ENCODE peak calls at places on chromosomes 7 and 10, in seven cellular contexts. One of them, this sample, is unnamed.

GRCh38 chr10:21184984-21185383 is 287.9 kb upstream of the NEBL start:
- DNase-seq in GM12878: no peak
- DNase-seq in heart left ventricle: no peak
- DNase-seq in T follicular helper cell: no peak
- DNase-seq in NCI-H2081: no peak
- DNase-seq in epithelial cell of esophagus: no peak
- DNase-seq in NCI-H460: no peak
- DNase-seq in this sample: no peak

GRCh38 chr7:33743594-33743993 is 161.7 kb upstream of the BMPER start:
- DNase-seq in GM12878: no peak
- DNase-seq in heart left ventricle: no peak
- DNase-seq in T follicular helper cell: no peak
- DNase-seq in NCI-H2081: no peak
- DNase-seq in epithelial cell of esophagus: peak
- DNase-seq in NCI-H460: no peak
- DNase-seq in this sample: no peak

GRCh38 chr10:129697463-129698247 is 230.6 kb downstream of the MGMT start:
- DNase-seq in GM12878: no peak
- DNase-seq in heart left ventricle: no peak
- DNase-seq in T follicular helper cell: no peak
- DNase-seq in NCI-H2081: no peak
- DNase-seq in epithelial cell of esophagus: no peak
- DNase-seq in NCI-H460: no peak
- DNase-seq in this sample: no peak

GRCh38 chr7:974820-975681 is at the start of gene COX19:
- DNase-seq in GM12878: peak
- DNase-seq in heart left ventricle: peak
- DNase-seq in T follicular helper cell: peak
- DNase-seq in NCI-H2081: peak
- DNase-seq in epithelial cell of esophagus: peak
- DNase-seq in NCI-H460: peak
- DNase-seq in this sample: peak

GRCh38 chr10:14220026-14220425 is 110.7 kb downstream of the FRMD4A start:
- DNase-seq in GM12878: no peak
- DNase-seq in heart left ventricle: no peak
- DNase-seq in T follicular helper cell: no peak
- DNase-seq in NCI-H2081: no peak
- DNase-seq in epithelial cell of esophagus: no peak
- DNase-seq in NCI-H460: no peak
- DNase-seq in this sample: peak

GRCh38 chr10:102118867-102119266 is 1.3 kb downstream of the LDB1 start:
- DNase-seq in GM12878: no peak
- DNase-seq in heart left ventricle: peak
- DNase-seq in T follicular helper cell: no peak
- DNase-seq in NCI-H2081: no peak
- DNase-seq in epithelial cell of esophagus: peak
- DNase-seq in NCI-H460: no peak
- DNase-seq in this sample: peak

GRCh38 chr10:57983226-57983870 is 284.3 kb downstream of the IPMK start:
- DNase-seq in GM12878: no peak
- DNase-seq in heart left ventricle: no peak
- DNase-seq in T follicular helper cell: no peak
- DNase-seq in NCI-H2081: no peak
- DNase-seq in epithelial cell of esophagus: peak
- DNase-seq in NCI-H460: no peak
- DNase-seq in this sample: no peak

GRCh38 chr10:15141136-15142067 is 27.1 kb downstream of the NMT2 start:
- DNase-seq in GM12878: peak
- DNase-seq in heart left ventricle: no peak
- DNase-seq in T follicular helper cell: no peak
- DNase-seq in NCI-H2081: no peak
- DNase-seq in epithelial cell of esophagus: no peak
- DNase-seq in NCI-H460: no peak
- DNase-seq in this sample: peak

GRCh38 chr10:33257439-33257838 is 77.0 kb downstream of the NRP1 start:
- DNase-seq in GM12878: no peak
- DNase-seq in heart left ventricle: no peak
- DNase-seq in T follicular helper cell: no peak
- DNase-seq in NCI-H2081: no peak
- DNase-seq in epithelial cell of esophagus: no peak
- DNase-seq in NCI-H460: no peak
- DNase-seq in this sample: no peak

GRCh38 chr10:110498087-110498981 is 627 bp downstream of the DUSP5 start:
- DNase-seq in GM12878: no peak
- DNase-seq in heart left ventricle: peak
- DNase-seq in T follicular helper cell: peak
- DNase-seq in NCI-H2081: no peak
- DNase-seq in epithelial cell of esophagus: peak
- DNase-seq in NCI-H460: no peak
- DNase-seq in this sample: peak

GRCh38 chr10:74932648-74933047 is 106.2 kb downstream of the KAT6B start:
- DNase-seq in GM12878: no peak
- DNase-seq in heart left ventricle: peak
- DNase-seq in T follicular helper cell: no peak
- DNase-seq in NCI-H2081: peak
- DNase-seq in epithelial cell of esophagus: no peak
- DNase-seq in NCI-H460: no peak
- DNase-seq in this sample: peak

GRCh38 chr10:6501931-6502330 is 78.1 kb downstream of the PRKCQ start:
- DNase-seq in GM12878: no peak
- DNase-seq in heart left ventricle: no peak
- DNase-seq in T follicular helper cell: no peak
- DNase-seq in NCI-H2081: no peak
- DNase-seq in epithelial cell of esophagus: peak
- DNase-seq in NCI-H460: no peak
- DNase-seq in this sample: peak

GRCh38 chr7:26202019-26202985 is 757 bp downstream of the CBX3 start:
- DNase-seq in GM12878: no peak
- DNase-seq in heart left ventricle: peak
- DNase-seq in T follicular helper cell: peak
- DNase-seq in NCI-H2081: peak
- DNase-seq in epithelial cell of esophagus: peak
- DNase-seq in NCI-H460: no peak
- DNase-seq in this sample: peak

GRCh38 chr10:129345763-129346162 is 121.3 kb upstream of the MGMT start:
- DNase-seq in GM12878: no peak
- DNase-seq in heart left ventricle: no peak
- DNase-seq in T follicular helper cell: no peak
- DNase-seq in NCI-H2081: no peak
- DNase-seq in epithelial cell of esophagus: no peak
- DNase-seq in NCI-H460: no peak
- DNase-seq in this sample: no peak

GRCh38 chr7:16345979-16346958 is 75.1 kb downstream of the CRPPA start:
- DNase-seq in GM12878: no peak
- DNase-seq in heart left ventricle: no peak
- DNase-seq in T follicular helper cell: no peak
- DNase-seq in NCI-H2081: no peak
- DNase-seq in epithelial cell of esophagus: peak
- DNase-seq in NCI-H460: peak
- DNase-seq in this sample: peak

GRCh38 chr10:88004451-88004850 is 141.0 kb downstream of the PTEN start:
- DNase-seq in GM12878: no peak
- DNase-seq in heart left ventricle: no peak
- DNase-seq in T follicular helper cell: no peak
- DNase-seq in NCI-H2081: no peak
- DNase-seq in epithelial cell of esophagus: no peak
- DNase-seq in NCI-H460: no peak
- DNase-seq in this sample: peak

GRCh38 chr7:90982228-90982627 is 282.0 kb upstream of the FZD1 start:
- DNase-seq in GM12878: no peak
- DNase-seq in heart left ventricle: no peak
- DNase-seq in T follicular helper cell: no peak
- DNase-seq in NCI-H2081: no peak
- DNase-seq in epithelial cell of esophagus: no peak
- DNase-seq in NCI-H460: no peak
- DNase-seq in this sample: no peak

GRCh38 chr10:52313350-52314006 is 603 bp upstream of the DKK1 start:
- DNase-seq in GM12878: no peak
- DNase-seq in heart left ventricle: no peak
- DNase-seq in T follicular helper cell: no peak
- DNase-seq in NCI-H2081: no peak
- DNase-seq in epithelial cell of esophagus: no peak
- DNase-seq in NCI-H460: no peak
- DNase-seq in this sample: no peak

GRCh38 chr7:50504646-50505546 is 54.7 kb upstream of the FIGNL1 start:
- DNase-seq in GM12878: no peak
- DNase-seq in heart left ventricle: no peak
- DNase-seq in T follicular helper cell: no peak
- DNase-seq in NCI-H2081: no peak
- DNase-seq in epithelial cell of esophagus: no peak
- DNase-seq in NCI-H460: no peak
- DNase-seq in this sample: peak

GRCh38 chr7:53418834-53419482 is 383.5 kb downstream of the POM121L12 start:
- DNase-seq in GM12878: no peak
- DNase-seq in heart left ventricle: no peak
- DNase-seq in T follicular helper cell: no peak
- DNase-seq in NCI-H2081: no peak
- DNase-seq in epithelial cell of esophagus: no peak
- DNase-seq in NCI-H460: no peak
- DNase-seq in this sample: peak

GRCh38 chr10:20614911-20615310 is 282.2 kb downstream of the NEBL start:
- DNase-seq in GM12878: no peak
- DNase-seq in heart left ventricle: no peak
- DNase-seq in T follicular helper cell: no peak
- DNase-seq in NCI-H2081: no peak
- DNase-seq in epithelial cell of esophagus: no peak
- DNase-seq in NCI-H460: no peak
- DNase-seq in this sample: no peak

GRCh38 chr7:710161-710560 is 16.3 kb upstream of the DNAAF5 start:
- DNase-seq in GM12878: no peak
- DNase-seq in heart left ventricle: no peak
- DNase-seq in T follicular helper cell: no peak
- DNase-seq in NCI-H2081: no peak
- DNase-seq in epithelial cell of esophagus: no peak
- DNase-seq in NCI-H460: no peak
- DNase-seq in this sample: no peak

GRCh38 chr7:129780257-129781127 is 169.0 kb downstream of the NRF1 start:
- DNase-seq in GM12878: no peak
- DNase-seq in heart left ventricle: no peak
- DNase-seq in T follicular helper cell: peak
- DNase-seq in NCI-H2081: peak
- DNase-seq in epithelial cell of esophagus: peak
- DNase-seq in NCI-H460: peak
- DNase-seq in this sample: peak

GRCh38 chr10:70600512-70601395 is 1.8 kb downstream of the PRF1 start:
- DNase-seq in GM12878: no peak
- DNase-seq in heart left ventricle: no peak
- DNase-seq in T follicular helper cell: no peak
- DNase-seq in NCI-H2081: no peak
- DNase-seq in epithelial cell of esophagus: no peak
- DNase-seq in NCI-H460: no peak
- DNase-seq in this sample: no peak

GRCh38 chr10:33353853-33354252 is 19.4 kb upstream of the NRP1 start:
- DNase-seq in GM12878: no peak
- DNase-seq in heart left ventricle: no peak
- DNase-seq in T follicular helper cell: no peak
- DNase-seq in NCI-H2081: no peak
- DNase-seq in epithelial cell of esophagus: peak
- DNase-seq in NCI-H460: no peak
- DNase-seq in this sample: no peak

GRCh38 chr7:101698964-101699363 is 69.9 kb upstream of the MYL10 start:
- DNase-seq in GM12878: no peak
- DNase-seq in heart left ventricle: no peak
- DNase-seq in T follicular helper cell: no peak
- DNase-seq in NCI-H2081: no peak
- DNase-seq in epithelial cell of esophagus: no peak
- DNase-seq in NCI-H460: no peak
- DNase-seq in this sample: no peak

GRCh38 chr10:5565671-5566581 is 41.2 kb downstream of the CALML3 start:
- DNase-seq in GM12878: no peak
- DNase-seq in heart left ventricle: no peak
- DNase-seq in T follicular helper cell: no peak
- DNase-seq in NCI-H2081: no peak
- DNase-seq in epithelial cell of esophagus: peak
- DNase-seq in NCI-H460: no peak
- DNase-seq in this sample: no peak

GRCh38 chr10:102267748-102268147 is 22.4 kb downstream of the GBF1 start:
- DNase-seq in GM12878: no peak
- DNase-seq in heart left ventricle: no peak
- DNase-seq in T follicular helper cell: no peak
- DNase-seq in NCI-H2081: no peak
- DNase-seq in epithelial cell of esophagus: peak
- DNase-seq in NCI-H460: no peak
- DNase-seq in this sample: peak

GRCh38 chr7:51374936-51375335 is 58.3 kb upstream of the COBL start:
- DNase-seq in GM12878: no peak
- DNase-seq in heart left ventricle: no peak
- DNase-seq in T follicular helper cell: no peak
- DNase-seq in NCI-H2081: no peak
- DNase-seq in epithelial cell of esophagus: no peak
- DNase-seq in NCI-H460: no peak
- DNase-seq in this sample: peak

GRCh38 chr7:128032605-128033235 is 1.5 kb upstream of the LRRC4 start:
- DNase-seq in GM12878: no peak
- DNase-seq in heart left ventricle: peak
- DNase-seq in T follicular helper cell: no peak
- DNase-seq in NCI-H2081: no peak
- DNase-seq in epithelial cell of esophagus: no peak
- DNase-seq in NCI-H460: no peak
- DNase-seq in this sample: peak

GRCh38 chr7:65832281-65832680 is 40.6 kb upstream of the VKORC1L1 start:
- DNase-seq in GM12878: no peak
- DNase-seq in heart left ventricle: no peak
- DNase-seq in T follicular helper cell: no peak
- DNase-seq in NCI-H2081: no peak
- DNase-seq in epithelial cell of esophagus: peak
- DNase-seq in NCI-H460: peak
- DNase-seq in this sample: peak

GRCh38 chr7:99125505-99125865 is 18.4 kb downstream of the SMURF1 start:
- DNase-seq in GM12878: no peak
- DNase-seq in heart left ventricle: no peak
- DNase-seq in T follicular helper cell: no peak
- DNase-seq in NCI-H2081: peak
- DNase-seq in epithelial cell of esophagus: no peak
- DNase-seq in NCI-H460: no peak
- DNase-seq in this sample: no peak

GRCh38 chr10:43931308-43931930 is 282.7 kb upstream of the ZNF32 start:
- DNase-seq in GM12878: no peak
- DNase-seq in heart left ventricle: no peak
- DNase-seq in T follicular helper cell: no peak
- DNase-seq in NCI-H2081: no peak
- DNase-seq in epithelial cell of esophagus: no peak
- DNase-seq in NCI-H460: no peak
- DNase-seq in this sample: peak

GRCh38 chr7:98250789-98251188 is 1.2 kb downstream of the TECPR1 start:
- DNase-seq in GM12878: no peak
- DNase-seq in heart left ventricle: no peak
- DNase-seq in T follicular helper cell: peak
- DNase-seq in NCI-H2081: peak
- DNase-seq in epithelial cell of esophagus: no peak
- DNase-seq in NCI-H460: no peak
- DNase-seq in this sample: no peak

GRCh38 chr7:78149787-78150186 is 351.2 kb downstream of the PHTF2 start:
- DNase-seq in GM12878: no peak
- DNase-seq in heart left ventricle: no peak
- DNase-seq in T follicular helper cell: no peak
- DNase-seq in NCI-H2081: no peak
- DNase-seq in epithelial cell of esophagus: peak
- DNase-seq in NCI-H460: no peak
- DNase-seq in this sample: peak

GRCh38 chr7:131517218-131517923 is 39.1 kb downstream of the PODXL start:
- DNase-seq in GM12878: no peak
- DNase-seq in heart left ventricle: no peak
- DNase-seq in T follicular helper cell: no peak
- DNase-seq in NCI-H2081: no peak
- DNase-seq in epithelial cell of esophagus: no peak
- DNase-seq in NCI-H460: no peak
- DNase-seq in this sample: no peak

GRCh38 chr10:108629843-108630242 is 1293.5 kb downstream of the XPNPEP1 start:
- DNase-seq in GM12878: no peak
- DNase-seq in heart left ventricle: no peak
- DNase-seq in T follicular helper cell: no peak
- DNase-seq in NCI-H2081: no peak
- DNase-seq in epithelial cell of esophagus: no peak
- DNase-seq in NCI-H460: no peak
- DNase-seq in this sample: no peak

GRCh38 chr10:132006966-132007365 is 25.2 kb upstream of the BNIP3 start:
- DNase-seq in GM12878: no peak
- DNase-seq in heart left ventricle: no peak
- DNase-seq in T follicular helper cell: no peak
- DNase-seq in NCI-H2081: no peak
- DNase-seq in epithelial cell of esophagus: no peak
- DNase-seq in NCI-H460: no peak
- DNase-seq in this sample: no peak